ENCODE peak calls at places on chromosomes 16 and 17, in ten cellular contexts. One of them, this sample, is unnamed.

GRCh38 chr17:32161029-32161428 is 18.7 kb downstream of the RHOT1 start:
- DNase-seq in CD8-positive, alpha-beta memory T cell: no peak
- DNase-seq in neural progenitor cell: no peak
- DNase-seq in heart right ventricle: no peak
- DNase-seq in mesenchymal stem cell: no peak
- DNase-seq in vagina: no peak
- DNase-seq in Peyer's patch: no peak
- DNase-seq in uterus: no peak
- DNase-seq in sigmoid colon: no peak
- DNase-seq in SK-N-SH: no peak
- DNase-seq in this sample: no peak

GRCh38 chr17:34556384-34556783 is 23.0 kb upstream of the TMEM132E start:
- DNase-seq in CD8-positive, alpha-beta memory T cell: no peak
- DNase-seq in neural progenitor cell: peak; percentile 81
- DNase-seq in heart right ventricle: no peak
- DNase-seq in mesenchymal stem cell: no peak
- DNase-seq in vagina: no peak
- DNase-seq in Peyer's patch: no peak
- DNase-seq in uterus: no peak
- DNase-seq in sigmoid colon: no peak
- DNase-seq in SK-N-SH: no peak
- DNase-seq in this sample: no peak

GRCh38 chr16:6483634-6484033 is 849.0 kb upstream of the RBFOX1 start:
- DNase-seq in CD8-positive, alpha-beta memory T cell: no peak
- DNase-seq in neural progenitor cell: peak; percentile 82
- DNase-seq in heart right ventricle: no peak
- DNase-seq in mesenchymal stem cell: no peak
- DNase-seq in vagina: no peak
- DNase-seq in Peyer's patch: no peak
- DNase-seq in uterus: no peak
- DNase-seq in sigmoid colon: no peak
- DNase-seq in SK-N-SH: peak; percentile 69
- DNase-seq in this sample: no peak

GRCh38 chr17:82198092-82198491 is 14.6 kb downstream of the CCDC57 start:
- DNase-seq in CD8-positive, alpha-beta memory T cell: no peak
- DNase-seq in neural progenitor cell: no peak
- DNase-seq in heart right ventricle: no peak
- DNase-seq in mesenchymal stem cell: no peak
- DNase-seq in vagina: no peak
- DNase-seq in Peyer's patch: no peak
- DNase-seq in uterus: no peak
- DNase-seq in sigmoid colon: no peak
- DNase-seq in SK-N-SH: peak; percentile 5
- DNase-seq in this sample: no peak

GRCh38 chr17:57484081-57484666 is 227.9 kb downstream of the MSI2 start:
- DNase-seq in CD8-positive, alpha-beta memory T cell: no peak
- DNase-seq in neural progenitor cell: no peak
- DNase-seq in heart right ventricle: no peak
- DNase-seq in mesenchymal stem cell: no peak
- DNase-seq in vagina: no peak
- DNase-seq in Peyer's patch: no peak
- DNase-seq in uterus: no peak
- DNase-seq in sigmoid colon: no peak
- DNase-seq in SK-N-SH: no peak
- DNase-seq in this sample: no peak

GRCh38 chr17:79023886-79024771 is at the start of gene C1QTNF1:
- DNase-seq in CD8-positive, alpha-beta memory T cell: peak; percentile 28
- DNase-seq in neural progenitor cell: peak; percentile 86
- DNase-seq in heart right ventricle: peak; percentile 72
- DNase-seq in mesenchymal stem cell: peak; percentile 60
- DNase-seq in vagina: no peak
- DNase-seq in Peyer's patch: peak; percentile 70
- DNase-seq in uterus: no peak
- DNase-seq in sigmoid colon: peak; percentile 86
- DNase-seq in SK-N-SH: peak; percentile 95
- DNase-seq in this sample: peak; percentile 25

GRCh38 chr17:4678448-4679026 is 25.4 kb downstream of the PELP1 start:
- DNase-seq in CD8-positive, alpha-beta memory T cell: no peak
- DNase-seq in neural progenitor cell: no peak
- DNase-seq in heart right ventricle: no peak
- DNase-seq in mesenchymal stem cell: peak; percentile 93
- DNase-seq in vagina: no peak
- DNase-seq in Peyer's patch: no peak
- DNase-seq in uterus: no peak
- DNase-seq in sigmoid colon: no peak
- DNase-seq in SK-N-SH: peak; percentile 61
- DNase-seq in this sample: no peak

GRCh38 chr17:28547623-28548416 is 4.6 kb downstream of the UNC119 start:
- DNase-seq in CD8-positive, alpha-beta memory T cell: peak; percentile 29
- DNase-seq in neural progenitor cell: peak; percentile 85
- DNase-seq in heart right ventricle: peak; percentile 79
- DNase-seq in mesenchymal stem cell: peak; percentile 62
- DNase-seq in vagina: no peak
- DNase-seq in Peyer's patch: peak; percentile 89
- DNase-seq in uterus: peak; percentile 46
- DNase-seq in sigmoid colon: peak; percentile 79
- DNase-seq in SK-N-SH: peak; percentile 92
- DNase-seq in this sample: peak; percentile 40

GRCh38 chr17:19738073-19738449 is 10.0 kb downstream of the ALDH3A1 start:
- DNase-seq in CD8-positive, alpha-beta memory T cell: no peak
- DNase-seq in neural progenitor cell: no peak
- DNase-seq in heart right ventricle: no peak
- DNase-seq in mesenchymal stem cell: no peak
- DNase-seq in vagina: no peak
- DNase-seq in Peyer's patch: no peak
- DNase-seq in uterus: no peak
- DNase-seq in sigmoid colon: no peak
- DNase-seq in SK-N-SH: no peak
- DNase-seq in this sample: no peak

DNA sequence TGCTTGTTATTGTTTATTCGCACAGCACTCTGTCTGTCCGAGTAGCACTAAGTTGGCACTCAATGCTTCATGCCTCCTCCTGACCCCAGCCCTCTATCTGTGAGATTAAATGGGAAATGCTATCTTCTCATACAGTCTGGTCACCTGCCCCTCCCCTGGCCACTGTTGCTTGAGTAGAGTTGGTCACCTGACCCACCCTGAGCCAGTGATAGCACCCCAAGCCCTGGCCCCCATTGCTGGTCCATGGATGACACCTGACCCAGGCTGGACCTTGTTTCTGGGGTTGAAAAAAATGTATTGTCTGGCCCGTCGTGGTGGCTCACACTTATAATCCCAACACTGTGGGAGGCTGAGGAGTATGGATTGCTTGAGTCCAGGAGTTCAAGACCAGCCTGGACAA is 8.5 kb upstream of the PEMT start:
- DNase-seq in CD8-positive, alpha-beta memory T cell: no peak
- DNase-seq in neural progenitor cell: no peak
- DNase-seq in heart right ventricle: no peak
- DNase-seq in mesenchymal stem cell: no peak
- DNase-seq in vagina: no peak
- DNase-seq in Peyer's patch: no peak
- DNase-seq in uterus: no peak
- DNase-seq in sigmoid colon: no peak
- DNase-seq in SK-N-SH: no peak
- DNase-seq in this sample: no peak
- H3K4me3 ChIP-seq in CD8-positive, alpha-beta memory T cell: no peak overlapping the region
- H3K4me3 ChIP-seq in neural progenitor cell: no peak overlapping the region
- H3K4me3 ChIP-seq in heart right ventricle: no peak overlapping the region
- H3K4me3 ChIP-seq in mesenchymal stem cell: no peak overlapping the region
- H3K4me3 ChIP-seq in vagina: no peak overlapping the region
- H3K4me3 ChIP-seq in Peyer's patch: no peak overlapping the region
- H3K4me3 ChIP-seq in uterus: no peak overlapping the region
- H3K4me3 ChIP-seq in sigmoid colon: no peak overlapping the region
- H3K4me3 ChIP-seq in SK-N-SH: no peak overlapping the region
- H3K4me3 ChIP-seq in this sample: no peak overlapping the region

GRCh38 chr16:70529051-70529777 is 5.6 kb downstream of the SF3B3 start:
- DNase-seq in CD8-positive, alpha-beta memory T cell: no peak
- DNase-seq in neural progenitor cell: no peak
- DNase-seq in heart right ventricle: no peak
- DNase-seq in mesenchymal stem cell: peak; percentile 73
- DNase-seq in vagina: no peak
- DNase-seq in Peyer's patch: no peak
- DNase-seq in uterus: no peak
- DNase-seq in sigmoid colon: no peak
- DNase-seq in SK-N-SH: peak; percentile 46
- DNase-seq in this sample: peak; percentile 7

GRCh38 chr16:70534949-70535348 is 11.3 kb downstream of the SF3B3 start:
- DNase-seq in CD8-positive, alpha-beta memory T cell: no peak
- DNase-seq in neural progenitor cell: no peak
- DNase-seq in heart right ventricle: no peak
- DNase-seq in mesenchymal stem cell: no peak
- DNase-seq in vagina: no peak
- DNase-seq in Peyer's patch: no peak
- DNase-seq in uterus: no peak
- DNase-seq in sigmoid colon: no peak
- DNase-seq in SK-N-SH: no peak
- DNase-seq in this sample: no peak
- H3K36me3 ChIP-seq in CD8-positive, alpha-beta memory T cell: peaks cover 79% of the 10 kb centered on the region
- H3K36me3 ChIP-seq in neural progenitor cell: peaks cover 66% of the 10 kb centered on the region
- H3K36me3 ChIP-seq in heart right ventricle: peaks cover 18% of the 10 kb centered on the region
- H3K36me3 ChIP-seq in mesenchymal stem cell: peaks cover 47% of the 10 kb centered on the region
- H3K36me3 ChIP-seq in vagina: no peaks in the 10 kb centered on the region
- H3K36me3 ChIP-seq in Peyer's patch: peaks cover 100% of the 10 kb centered on the region
- H3K36me3 ChIP-seq in uterus: no peaks in the 10 kb centered on the region
- H3K36me3 ChIP-seq in sigmoid colon: peaks cover 100% of the 10 kb centered on the region
- H3K36me3 ChIP-seq in SK-N-SH: peaks cover 93% of the 10 kb centered on the region
- H3K36me3 ChIP-seq in this sample: peaks cover 96% of the 10 kb centered on the region

GRCh38 chr16:51402785-51403184 is 251.7 kb upstream of the SALL1 start:
- DNase-seq in CD8-positive, alpha-beta memory T cell: no peak
- DNase-seq in neural progenitor cell: no peak
- DNase-seq in heart right ventricle: no peak
- DNase-seq in mesenchymal stem cell: no peak
- DNase-seq in vagina: no peak
- DNase-seq in Peyer's patch: no peak
- DNase-seq in uterus: no peak
- DNase-seq in sigmoid colon: no peak
- DNase-seq in SK-N-SH: no peak
- DNase-seq in this sample: no peak
- H3K4me3 ChIP-seq in CD8-positive, alpha-beta memory T cell: no peak overlapping the region
- H3K4me3 ChIP-seq in neural progenitor cell: no peak overlapping the region
- H3K4me3 ChIP-seq in heart right ventricle: no peak overlapping the region
- H3K4me3 ChIP-seq in mesenchymal stem cell: no peak overlapping the region
- H3K4me3 ChIP-seq in vagina: no peak overlapping the region
- H3K4me3 ChIP-seq in Peyer's patch: no peak overlapping the region
- H3K4me3 ChIP-seq in uterus: no peak overlapping the region
- H3K4me3 ChIP-seq in sigmoid colon: no peak overlapping the region
- H3K4me3 ChIP-seq in SK-N-SH: no peak overlapping the region
- H3K4me3 ChIP-seq in this sample: no peak overlapping the region

GRCh38 chr17:42991471-42991870 is 6.7 kb upstream of the RPL27 start:
- DNase-seq in CD8-positive, alpha-beta memory T cell: no peak
- DNase-seq in neural progenitor cell: no peak
- DNase-seq in heart right ventricle: no peak
- DNase-seq in mesenchymal stem cell: no peak
- DNase-seq in vagina: no peak
- DNase-seq in Peyer's patch: no peak
- DNase-seq in uterus: no peak
- DNase-seq in sigmoid colon: no peak
- DNase-seq in SK-N-SH: no peak
- DNase-seq in this sample: no peak

GRCh38 chr17:42985225-42985624 is 4.9 kb downstream of the RUNDC1 start:
- DNase-seq in CD8-positive, alpha-beta memory T cell: no peak
- DNase-seq in neural progenitor cell: no peak
- DNase-seq in heart right ventricle: no peak
- DNase-seq in mesenchymal stem cell: no peak
- DNase-seq in vagina: no peak
- DNase-seq in Peyer's patch: no peak
- DNase-seq in uterus: no peak
- DNase-seq in sigmoid colon: no peak
- DNase-seq in SK-N-SH: no peak
- DNase-seq in this sample: no peak

GRCh38 chr17:42992872-42993271 is 5.3 kb upstream of the RPL27 start:
- DNase-seq in CD8-positive, alpha-beta memory T cell: no peak
- DNase-seq in neural progenitor cell: no peak
- DNase-seq in heart right ventricle: no peak
- DNase-seq in mesenchymal stem cell: peak; percentile 50
- DNase-seq in vagina: no peak
- DNase-seq in Peyer's patch: no peak
- DNase-seq in uterus: no peak
- DNase-seq in sigmoid colon: no peak
- DNase-seq in SK-N-SH: no peak
- DNase-seq in this sample: no peak

GRCh38 chr17:42989146-42989545 is 8.8 kb downstream of the RUNDC1 start:
- DNase-seq in CD8-positive, alpha-beta memory T cell: no peak
- DNase-seq in neural progenitor cell: no peak
- DNase-seq in heart right ventricle: no peak
- DNase-seq in mesenchymal stem cell: no peak
- DNase-seq in vagina: no peak
- DNase-seq in Peyer's patch: no peak
- DNase-seq in uterus: no peak
- DNase-seq in sigmoid colon: no peak
- DNase-seq in SK-N-SH: no peak
- DNase-seq in this sample: no peak

GRCh38 chr17:42989726-42990652 is 8.2 kb upstream of the RPL27 start:
- DNase-seq in CD8-positive, alpha-beta memory T cell: no peak
- DNase-seq in neural progenitor cell: no peak
- DNase-seq in heart right ventricle: no peak
- DNase-seq in mesenchymal stem cell: no peak
- DNase-seq in vagina: no peak
- DNase-seq in Peyer's patch: no peak
- DNase-seq in uterus: no peak
- DNase-seq in sigmoid colon: no peak
- DNase-seq in SK-N-SH: no peak
- DNase-seq in this sample: no peak
- H3K36me3 ChIP-seq in CD8-positive, alpha-beta memory T cell: peaks cover 36% of the 10 kb centered on the region
- H3K36me3 ChIP-seq in neural progenitor cell: no peaks in the 10 kb centered on the region
- H3K36me3 ChIP-seq in heart right ventricle: peaks cover 8% of the 10 kb centered on the region
- H3K36me3 ChIP-seq in mesenchymal stem cell: peaks cover 49% of the 10 kb centered on the region
- H3K36me3 ChIP-seq in vagina: no peaks in the 10 kb centered on the region
- H3K36me3 ChIP-seq in Peyer's patch: peaks cover 79% of the 10 kb centered on the region
- H3K36me3 ChIP-seq in uterus: no peaks in the 10 kb centered on the region
- H3K36me3 ChIP-seq in sigmoid colon: peaks cover 94% of the 10 kb centered on the region
- H3K36me3 ChIP-seq in SK-N-SH: peaks cover 69% of the 10 kb centered on the region
- H3K36me3 ChIP-seq in this sample: peaks cover 27% of the 10 kb centered on the region